ENCODE peak calls at places on chromosome 4, in ten cellular contexts. D, I, X, Z, P, Q, L, S, Y and E are unnamed samples.
A peak's percentile ranks its signal among the peaks of the same experiment; 100 is the strongest.

GRCh38 chr4:73862357-73862756 is 6.8 kb upstream of the CXCL1 start:
- DNase-seq in D (no peak), I (no peak), X (no peak), Z (no peak), P (no peak), Q (no peak), L (no peak), S (no peak), Y (no peak), E (no peak)

GRCh38 chr4:52966172-52966571 is 104.1 kb downstream of the RASL11B start:
- DNase-seq in D (no peak), I (no peak), X (no peak), Z (no peak), P (no peak), Q (no peak), L (no peak), S (no peak), Y (no peak), E (no peak)

GRCh38 chr4:169438057-169438480 is 167.3 kb upstream of the SH3RF1 start:
- DNase-seq in D (no peak), I (no peak), X (no peak), Z (no peak), P (no peak), Q (no peak), L (no peak), S (no peak), Y (no peak), E (no peak)

GRCh38 chr4:10024303-10024702 is 3.0 kb upstream of the SLC2A9 start:
- DNase-seq in D (no peak), I (no peak), X (no peak), Z (peak; percentile 68), P (no peak), Q (no peak), L (peak; percentile 67), S (peak; percentile 47), Y (no peak), E (no peak)

GRCh38 chr4:142083264-142083663 is 446.9 kb downstream of the IL15 start:
- DNase-seq in D (no peak), I (no peak), X (no peak), Z (no peak), P (no peak), Q (no peak), L (no peak), S (no peak), Y (no peak), E (no peak)

GRCh38 chr4:107791902-107792301 is 32.8 kb upstream of the SGMS2 start:
- DNase-seq in D (no peak), I (no peak), X (no peak), Z (no peak), P (no peak), Q (no peak), L (no peak), S (no peak), Y (no peak), E (no peak)

GRCh38 chr4:83876047-83876446 is 340.1 kb downstream of the GPAT3 start:
- DNase-seq in D (no peak), I (no peak), X (no peak), Z (no peak), P (no peak), Q (no peak), L (no peak), S (no peak), Y (no peak), E (no peak)

GRCh38 chr4:17232575-17233253 is 279.2 kb downstream of the QDPR start:
- DNase-seq in D (peak; percentile 35), I (peak; percentile 54), X (no peak), Z (no peak), P (peak; percentile 5), Q (no peak), L (no peak), S (no peak), Y (no peak), E (no peak)

GRCh38 chr4:7352486-7352885 is 82.2 kb downstream of the PSAPL1 start:
- DNase-seq in D (no peak), I (no peak), X (no peak), Z (no peak), P (no peak), Q (no peak), L (no peak), S (no peak), Y (no peak), E (peak; percentile 33)

GRCh38 chr4:3765271-3766206 is 646 bp upstream of the ADRA2C start:
- DNase-seq in D (peak; percentile 4), I (peak; percentile 47), X (peak; percentile 63), Z (no peak), P (peak; percentile 62), Q (no peak), L (no peak), S (no peak), Y (no peak), E (no peak)

GRCh38 chr4:65046496-65047101 is 623.7 kb downstream of the EPHA5 start:
- DNase-seq in D (no peak), I (no peak), X (no peak), Z (no peak), P (no peak), Q (no peak), L (no peak), S (no peak), Y (no peak), E (no peak)

GRCh38 chr4:25441519-25442117 is 64.6 kb downstream of the ANAPC4 start:
- DNase-seq in D (no peak), I (peak; percentile 85), X (peak; percentile 66), Z (peak; percentile 82), P (no peak), Q (no peak), L (peak; percentile 65), S (peak; percentile 75), Y (peak; percentile 77), E (no peak)

GRCh38 chr4:8177544-8177943 is 18.9 kb upstream of the ABLIM2 start:
- DNase-seq in D (no peak), I (no peak), X (no peak), Z (no peak), P (no peak), Q (no peak), L (no peak), S (no peak), Y (peak; percentile 54), E (no peak)

GRCh38 chr4:80407246-80407645 is 71.7 kb downstream of the CFAP299 start:
- DNase-seq in D (peak; percentile 57), I (no peak), X (no peak), Z (no peak), P (no peak), Q (no peak), L (no peak), S (no peak), Y (no peak), E (no peak)

DNA sequence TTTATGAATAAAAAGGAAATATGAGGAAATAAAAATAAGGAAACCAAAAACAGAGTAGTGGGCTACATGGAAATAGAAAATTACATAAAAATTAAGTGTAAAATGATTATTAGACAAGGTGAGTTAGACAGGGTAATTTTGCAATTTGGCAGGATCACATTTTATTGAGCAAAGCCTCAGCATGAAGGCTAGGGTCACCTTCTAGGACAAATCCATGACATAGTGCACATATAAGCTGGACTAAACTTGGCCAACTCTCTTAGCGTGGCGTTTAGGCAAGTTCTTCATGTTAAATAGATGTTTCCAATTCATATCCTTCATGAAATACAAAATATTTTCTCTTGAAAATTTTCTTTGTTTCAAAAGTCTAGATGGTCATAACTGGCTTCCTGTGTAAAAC is 25.7 kb upstream of the UGT2B7 start:
- DNase-seq in D (no peak), I (no peak), X (no peak), Z (no peak), P (no peak), Q (no peak), L (no peak), S (no peak), Y (no peak), E (no peak)
- TF ChIP-seq CTCF in D (no peak), I (no peak), X (no peak), Z (no peak), P (no peak), Q (no peak), L (no peak), S (no peak), Y (no peak), E (no peak)

GRCh38 chr4:41483771-41484170 is 54.2 kb upstream of the LIMCH1 start:
- DNase-seq in D (no peak), I (no peak), X (no peak), Z (no peak), P (no peak), Q (no peak), L (no peak), S (no peak), Y (no peak), E (no peak)
- TF ChIP-seq CTCF in D (no peak), I (no peak), X (no peak), Z (no peak), P (no peak), Q (no peak), L (no peak), S (no peak), Y (no peak), E (no peak)

GRCh38 chr4:12679217-12679616 is 804.9 kb downstream of the RAB28 start:
- DNase-seq in D (no peak), I (no peak), X (no peak), Z (no peak), P (no peak), Q (no peak), L (no peak), S (no peak), Y (no peak), E (no peak)
- TF ChIP-seq CTCF in D (no peak), I (no peak), X (no peak), Z (no peak), P (no peak), Q (no peak), L (peak; percentile 9), S (no peak), Y (no peak), E (peak; percentile 64)

DNA sequence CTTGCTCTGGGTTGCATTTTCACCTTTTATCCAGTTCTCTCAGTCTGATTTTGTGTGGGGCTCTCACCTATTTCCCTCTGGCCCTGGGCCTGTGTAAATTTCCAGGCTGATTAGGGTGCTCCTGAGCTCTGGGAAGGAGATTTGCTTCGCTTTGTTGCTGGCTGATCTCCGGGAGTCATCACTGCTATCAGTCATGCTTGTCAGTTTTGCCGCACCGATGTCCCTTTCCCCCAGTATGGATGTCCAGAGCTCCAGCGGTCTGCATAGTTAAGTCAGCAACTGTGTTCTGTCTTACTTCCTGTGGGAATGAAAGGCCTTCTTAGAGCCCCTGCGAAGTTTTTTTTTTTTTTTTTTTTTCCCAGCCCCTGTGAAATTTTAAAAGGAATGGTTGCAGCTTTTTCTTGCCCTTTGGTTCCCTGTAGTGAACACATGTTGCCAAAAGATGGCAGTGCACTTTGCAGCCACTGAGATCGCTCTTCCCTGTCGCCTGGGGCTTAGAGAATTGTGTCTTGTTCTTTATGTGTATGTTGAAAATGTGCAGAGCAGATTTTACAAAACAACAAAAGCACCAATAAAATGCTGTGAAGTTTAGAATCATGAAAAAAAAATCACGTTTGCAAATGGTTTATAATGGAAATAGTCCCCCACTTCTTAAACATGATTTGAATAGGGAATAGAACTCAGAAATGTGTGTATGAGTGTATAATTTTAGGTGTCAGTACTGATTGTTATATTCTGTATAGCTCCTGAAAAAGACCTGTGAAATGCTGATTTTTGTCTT is 109.2 kb upstream of the SLC4A4 start:
- DNase-seq in D (no peak), I (peak; percentile 50), X (peak; percentile 41), Z (no peak), P (no peak), Q (no peak), L (no peak), S (peak; percentile 51), Y (no peak), E (no peak)
- TF ChIP-seq CTCF in D (peak; percentile 80), I (no peak), X (peak; percentile 43), Z (no peak), P (peak; percentile 64), Q (peak; percentile 68), L (peak; percentile 59), S (peak; percentile 72), Y (peak; percentile 63), E (peak; percentile 91)